ENCODE peak calls at places on chromosomes 13 and 19, in eight cellular contexts. E, J, B, I, Q, T, Z and W are unnamed samples.

GRCh38 chr13:58935689-58936088 is 1228.0 kb downstream of the DIAPH3 start:
- DNase-seq in E (no peak), J (no peak), B (no peak), I (no peak), Q (no peak), T (no peak), Z (no peak), W (no peak)

GRCh38 chr13:97506511-97506910 is 72.5 kb downstream of the RAP2A start:
- DNase-seq in E (peak; percentile 26), J (no peak), B (peak; percentile 20), I (no peak), Q (peak; percentile 68), T (no peak), Z (no peak), W (no peak)

GRCh38 chr19:46081928-46082727 is 41.3 kb upstream of the IGFL4 start:
- DNase-seq in E (peak; percentile 30), J (no peak), B (peak; percentile 72), I (peak; percentile 3), Q (peak; percentile 70), T (peak; percentile 45), Z (peak; percentile 30), W (no peak)

GRCh38 chr19:19633711-19634515 is 5.9 kb upstream of the LPAR2 start:
- DNase-seq in E (no peak), J (no peak), B (no peak), I (no peak), Q (no peak), T (no peak), Z (peak; percentile 18), W (no peak)

GRCh38 chr13:52383362-52383761 is 22.6 kb downstream of the THSD1 start:
- DNase-seq in E (no peak), J (no peak), B (no peak), I (no peak), Q (no peak), T (no peak), Z (no peak), W (no peak)

GRCh38 chr13:97881556-97881955 is 71.9 kb upstream of the IPO5 start:
- DNase-seq in E (no peak), J (no peak), B (no peak), I (no peak), Q (no peak), T (no peak), Z (no peak), W (no peak)

GRCh38 chr13:62251734-62252133 is 836.1 kb upstream of the PCDH20 start:
- DNase-seq in E (no peak), J (no peak), B (no peak), I (no peak), Q (no peak), T (no peak), Z (no peak), W (no peak)

GRCh38 chr13:25372275-25373081 is 704 bp downstream of the ATP8A2 start:
- DNase-seq in E (no peak), J (no peak), B (no peak), I (no peak), Q (peak; percentile 26), T (no peak), Z (no peak), W (no peak)

GRCh38 chr19:36528921-36529518 is 949 bp upstream of the ZNF260 start:
- DNase-seq in E (peak; percentile 15), J (no peak), B (no peak), I (no peak), Q (peak; percentile 14), T (peak; percentile 65), Z (no peak), W (peak; percentile 64)

GRCh38 chr19:1070576-1070930 is 3.6 kb downstream of the ARHGAP45 start:
- DNase-seq in E (no peak), J (no peak), B (no peak), I (no peak), Q (peak; percentile 73), T (no peak), Z (no peak), W (no peak)

GRCh38 chr19:51093066-51093465 is 10.4 kb upstream of the KLK14 start:
- DNase-seq in E (no peak), J (no peak), B (no peak), I (no peak), Q (no peak), T (no peak), Z (no peak), W (no peak)

GRCh38 chr19:2041436-2041685 is 9.7 kb downstream of the MKNK2 start:
- DNase-seq in E (no peak), J (no peak), B (no peak), I (no peak), Q (no peak), T (no peak), Z (no peak), W (peak; percentile 10)

GRCh38 chr19:19106061-19106551 is 32.2 kb downstream of the TMEM161A start:
- DNase-seq in E (peak; percentile 84), J (no peak), B (no peak), I (no peak), Q (no peak), T (no peak), Z (peak; percentile 36), W (no peak)